ENCODE peak calls at places on chromosome 18, in five cellular contexts. G, K, E, X and O are unnamed samples.
A peak's percentile ranks its signal among the peaks of the same experiment; 100 is the strongest.

GRCh38 chr18:58997811-58998337 is 133.2 kb downstream of the ZNF532 start:
- DNase-seq in K (peak; percentile 95), E (no peak), G (peak; percentile 54), X (peak; percentile 90), O (peak; percentile 93)

GRCh38 chr18:80167947-80168745 is 59.1 kb downstream of the ADNP2 start:
- DNase-seq in K (no peak), G (no peak), X (no peak), E (no peak), O (no peak)

GRCh38 chr18:13564579-13564978 is 161.8 kb downstream of the FAM210A start:
- DNase-seq in E (no peak), G (no peak), K (no peak), X (no peak), O (no peak)

GRCh38 chr18:50819027-50819726 is 639 bp downstream of the MRO start:
- DNase-seq in X (peak; percentile 7), K (peak; percentile 11), G (no peak), E (peak; percentile 63), O (peak; percentile 18)

GRCh38 chr18:49206717-49207116 is 253.7 kb downstream of the DYM start:
- DNase-seq in X (no peak), K (no peak), E (no peak), G (no peak), O (peak; percentile 32)

GRCh38 chr18:77088977-77089795 is 43.4 kb downstream of the MBP start:
- DNase-seq in X (no peak), K (no peak), G (no peak), E (no peak), O (no peak)

GRCh38 chr18:68085251-68085650 is 568.7 kb upstream of the DSEL start:
- DNase-seq in E (no peak), G (no peak), K (no peak), X (no peak), O (no peak)

GRCh38 chr18:46623541-46623940 is 33.5 kb downstream of the LOXHD1 start:
- DNase-seq in X (no peak), K (no peak), E (no peak), G (peak; percentile 64), O (no peak)

GRCh38 chr18:30889582-30890301 is 152.8 kb downstream of the DSC3 start:
- DNase-seq in K (no peak), G (peak; percentile 11), E (peak; percentile 44), X (no peak), O (peak; percentile 9)

GRCh38 chr18:46411862-46412690 is 244.9 kb downstream of the LOXHD1 start:
- DNase-seq in K (no peak), X (no peak), E (no peak), G (no peak), O (no peak)